ENCODE peak calls at places on chromosomes 3 and 15, in four cellular contexts. X, S, N and L are unnamed samples.

GRCh38 chr3:130312374-130312773 is 33.1 kb upstream of the COL6A5 start:
- DNase-seq in X (no peak), S (no peak), N (no peak), L (no peak)

GRCh38 chr3:20104167-20104661 is 64.0 kb downstream of the KAT2B start:
- DNase-seq in X (no peak), S (peak; percentile 14), N (peak; percentile 16), L (peak; percentile 15)

GRCh38 chr3:140420621-140421357 is 257.1 kb upstream of the TRIM42 start:
- DNase-seq in X (peak; percentile 75), S (no peak), N (no peak), L (no peak)

GRCh38 chr15:53837263-53837662 is 77.8 kb upstream of the WDR72 start:
- DNase-seq in X (no peak), S (no peak), N (peak; percentile 78), L (no peak)

GRCh38 chr15:96285306-96285705 is 45.2 kb upstream of the NR2F2 start:
- DNase-seq in X (peak; percentile 88), S (no peak), N (no peak), L (no peak)

GRCh38 chr15:101433396-101433795 is 56.1 kb downstream of the PCSK6 start:
- DNase-seq in X (no peak), S (no peak), N (no peak), L (no peak)

GRCh38 chr3:46851364-46852328 is 11.6 kb downstream of the MYL3 start:
- DNase-seq in X (no peak), S (no peak), N (no peak), L (no peak)

GRCh38 chr3:52481819-52482521 is 13.2 kb upstream of the STAB1 start:
- DNase-seq in X (peak; percentile 28), S (no peak), N (no peak), L (no peak)

GRCh38 chr3:191363221-191363620 is 32.9 kb upstream of the UTS2B start:
- DNase-seq in X (no peak), S (no peak), N (no peak), L (no peak)

GRCh38 chr3:74532446-74532845 is 82.0 kb downstream of the CNTN3 start:
- DNase-seq in X (peak; percentile 81), S (no peak), N (no peak), L (no peak)

DNA sequence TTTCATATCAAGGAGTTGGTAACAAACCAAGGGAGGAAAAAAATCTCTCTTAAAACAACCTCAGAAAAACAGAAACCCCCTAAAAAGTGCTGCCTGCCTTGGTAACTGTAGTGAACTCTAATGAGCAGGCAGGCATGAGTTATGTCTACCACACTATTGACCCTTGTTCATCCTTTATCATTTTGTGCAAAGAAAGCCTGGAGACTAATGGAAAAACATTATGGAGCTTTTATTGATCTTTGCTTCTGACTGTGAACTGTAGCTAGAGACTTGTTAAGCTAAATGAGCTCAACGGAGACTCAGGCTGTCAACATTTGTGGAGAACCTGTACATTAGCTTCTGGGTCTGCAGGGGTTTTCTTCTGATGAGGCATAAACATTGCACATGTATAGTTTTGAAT is 15.7 kb upstream of the SPTSSB start:
- DNase-seq in X (no peak), S (no peak), N (no peak), L (no peak)
- TF ChIP-seq CTCF in X (no peak), S (no peak), N (no peak), L (no peak)

GRCh38 chr3:150577854-150578253 is 25.3 kb upstream of the SELENOT start:
- DNase-seq in X (peak; percentile 19), S (no peak), N (no peak), L (no peak)
- TF ChIP-seq CTCF in X (no peak), S (no peak), N (no peak), L (no peak)

DNA sequence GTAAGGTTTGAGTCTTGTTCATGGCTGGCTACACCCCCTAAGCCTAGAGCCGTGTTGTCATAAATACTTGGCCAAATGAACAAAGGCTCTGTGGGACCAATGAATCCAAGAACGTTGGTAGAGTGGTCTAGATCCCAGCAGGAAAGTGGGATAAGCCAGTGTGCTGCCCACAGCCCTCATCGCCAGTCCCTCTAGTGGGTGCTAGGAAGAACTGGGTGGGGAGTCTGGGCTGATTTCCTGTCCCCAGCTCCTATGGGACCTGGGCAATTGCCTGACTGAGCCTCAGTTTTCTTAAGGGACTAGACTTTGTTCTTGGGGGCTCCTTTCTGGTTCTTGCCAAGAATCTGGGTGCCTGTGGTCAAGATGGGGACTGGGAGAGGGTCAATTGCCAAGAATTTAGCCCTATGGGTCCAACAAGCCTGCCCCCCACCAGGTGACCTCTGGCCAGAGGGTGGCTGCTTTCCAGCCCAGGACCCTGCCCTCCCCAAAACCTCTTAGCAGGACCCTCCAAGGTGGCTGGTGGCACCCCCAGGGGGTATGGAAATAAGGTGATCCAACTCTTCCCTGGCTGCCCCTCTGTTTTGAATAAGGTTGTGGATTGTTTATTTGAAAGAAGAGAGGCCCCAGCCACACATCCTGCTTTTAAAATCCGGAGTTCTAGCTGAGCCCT is 42.7 kb downstream of the SMAD6 start:
- DNase-seq in X (no peak), S (no peak), N (no peak), L (no peak)
- TF ChIP-seq CTCF in X (no peak), S (no peak), N (no peak), L (no peak)

GRCh38 chr15:39539466-39539865 is 41.4 kb upstream of the THBS1 start:
- DNase-seq in X (no peak), S (no peak), N (no peak), L (no peak)

GRCh38 chr15:39542385-39543065 is 38.4 kb upstream of the THBS1 start:
- DNase-seq in X (no peak), S (no peak), N (no peak), L (no peak)

GRCh38 chr15:39539973-39540558 is 40.8 kb upstream of the THBS1 start:
- DNase-seq in X (no peak), S (no peak), N (no peak), L (no peak)

GRCh38 chr15:39546842-39547241 is 34.0 kb upstream of the THBS1 start:
- DNase-seq in X (no peak), S (no peak), N (no peak), L (no peak)

GRCh38 chr15:39543651-39544050 is 37.2 kb upstream of the THBS1 start:
- DNase-seq in X (peak; percentile 55), S (no peak), N (no peak), L (no peak)
- TF ChIP-seq CTCF in X (peak; percentile 12), S (no peak), N (no peak), L (no peak)

DNA sequence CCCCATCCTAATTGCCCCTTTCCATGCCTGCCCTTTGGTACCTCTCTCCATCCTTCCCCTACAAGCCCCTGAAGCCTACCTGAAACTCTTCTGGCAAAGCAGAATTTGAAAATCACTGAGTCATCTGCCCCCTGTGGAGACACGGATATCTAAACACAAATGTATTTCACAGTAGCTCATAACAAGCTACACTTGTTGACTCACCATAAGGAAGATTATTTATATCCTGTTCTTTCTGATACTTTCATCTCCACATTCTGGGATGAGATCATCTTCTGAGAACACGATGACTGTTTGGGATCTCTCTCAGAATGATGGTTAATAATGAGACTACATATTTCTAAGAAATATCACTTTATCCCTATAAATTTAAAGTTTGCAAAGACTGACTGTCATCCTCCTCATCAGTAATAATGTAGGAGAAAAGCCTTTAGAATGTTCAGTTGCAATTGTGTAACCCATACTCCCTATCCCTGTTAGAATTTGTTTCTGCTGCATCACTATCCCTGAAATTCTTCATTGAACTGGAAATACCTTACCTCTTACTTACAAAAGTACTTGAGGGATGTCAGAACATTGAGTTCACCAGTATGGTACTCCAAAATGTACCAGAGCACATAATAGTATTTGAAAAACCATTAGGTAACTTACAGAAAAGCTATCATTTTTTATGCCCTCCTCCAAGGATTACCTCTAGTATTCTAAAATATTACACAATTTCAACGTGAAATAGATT is 116.1 kb upstream of the IL12A start:
- DNase-seq in X (peak; percentile 74), S (no peak), N (no peak), L (no peak)
- TF ChIP-seq CTCF in X (peak; percentile 31), S (no peak), N (peak; percentile 15), L (no peak)

DNA sequence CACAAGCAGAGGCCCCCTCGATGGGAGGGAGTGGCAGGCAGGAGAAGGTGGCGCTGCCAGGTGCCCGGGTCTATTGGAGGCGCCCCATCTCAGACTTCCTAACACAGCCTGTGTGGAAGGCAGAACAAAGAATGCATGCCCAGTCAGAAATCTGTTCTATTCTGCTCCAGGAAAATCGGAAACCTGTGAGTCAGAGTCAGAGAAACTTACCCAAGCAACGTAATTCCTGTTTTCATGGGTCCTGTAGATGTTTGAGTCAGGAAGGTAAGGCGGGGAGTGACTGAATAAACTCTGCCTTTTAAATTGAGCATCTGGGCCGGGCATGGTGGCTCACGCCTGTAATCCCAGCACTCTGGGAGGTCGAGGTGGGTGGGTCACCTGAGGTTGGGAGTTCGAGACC is 13.7 kb downstream of the MAP6D1 start:
- DNase-seq in X (no peak), S (no peak), N (no peak), L (no peak)
- TF ChIP-seq CTCF in X (no peak), S (no peak), N (no peak), L (no peak)

GRCh38 chr3:119831022-119831421 is 49.1 kb downstream of the NR1I2 start:
- DNase-seq in X (peak; percentile 20), S (no peak), N (no peak), L (no peak)
- TF ChIP-seq CTCF in X (peak; percentile 29), S (no peak), N (no peak), L (no peak)